ENCODE peak calls at places on chromosomes 1 and 21, in nine cellular contexts. A is tibial nerve, N is osteoblast, E is neural progenitor cell, R is psoas muscle, M is left ventricle myocardium inferior, Z is lung, S is A549, I is adrenal gland. W is an unnamed sample. For H3K9me3, the result is how much of the 10 kb centered on the place peaks cover.

GRCh38 chr1:201676061-201676644 is 137.2 kb downstream of the NAV1 start:
- DNase-seq in N (no peak), R (peak), M (no peak), Z (peak), I (peak), A (no peak), S (peak), E (peak), W (peak)

GRCh38 chr1:73516458-73516857 is 681.5 kb downstream of the LRRIQ3 start:
- DNase-seq in Z (no peak), S (no peak), N (no peak), E (no peak), A (no peak), M (no peak), I (no peak), R (no peak), W (no peak)

GRCh38 chr1:43396059-43396458 is 6.4 kb downstream of the SZT2 start:
- DNase-seq in A (no peak), E (no peak), N (no peak), I (no peak), S (no peak), Z (no peak), R (no peak), M (no peak), W (no peak)

GRCh38 chr1:184287001-184287400 is 99.8 kb upstream of the C1orf21 start:
- DNase-seq in R (no peak), E (no peak), A (no peak), I (no peak), S (no peak), N (no peak), M (no peak), Z (no peak), W (no peak)

GRCh38 chr1:154141240-154141639 is 13.6 kb downstream of the NUP210L start:
- DNase-seq in N (no peak), S (no peak), I (no peak), E (no peak), Z (no peak), R (no peak), M (no peak), A (no peak), W (no peak)

GRCh38 chr1:7482772-7483495 is 288.2 kb upstream of the VAMP3 start:
- DNase-seq in M (no peak), A (no peak), R (no peak), S (no peak), Z (no peak), N (peak), I (no peak), E (no peak), W (no peak)

GRCh38 chr1:198253668-198254067 is 96.9 kb downstream of the NEK7 start:
- DNase-seq in N (no peak), M (peak), I (peak), E (peak), A (no peak), R (no peak), S (no peak), Z (no peak), W (no peak)

GRCh38 chr1:211488641-211489040 is 3.3 kb downstream of the RD3 start:
- DNase-seq in I (no peak), S (no peak), M (no peak), Z (no peak), A (no peak), E (no peak), R (no peak), N (no peak), W (no peak)

GRCh38 chr1:57017717-57018116 is 51.9 kb upstream of the C8B start:
- DNase-seq in Z (no peak), M (no peak), N (no peak), I (no peak), E (peak), A (no peak), S (peak), R (no peak), W (peak)

GRCh38 chr1:47416319-47417128 is 439 bp downstream of the FOXE3 start:
- DNase-seq in Z (no peak), S (no peak), E (peak), N (peak), M (no peak), A (no peak), I (no peak), R (no peak), W (no peak)

GRCh38 chr1:228798047-228798446 is 62.8 kb downstream of the RHOU start:
- DNase-seq in S (no peak), E (no peak), Z (no peak), A (no peak), R (no peak), I (no peak), M (no peak), N (no peak), W (no peak)

GRCh38 chr1:223775054-223775453 is 62.7 kb downstream of the CAPN2 start:
- DNase-seq in I (no peak), N (no peak), A (no peak), Z (no peak), S (no peak), M (no peak), E (no peak), R (no peak), W (no peak)

GRCh38 chr1:62318756-62319544 is at the start of gene KANK4:
- DNase-seq in S (peak), N (no peak), I (no peak), E (peak), M (no peak), R (no peak), Z (no peak), A (no peak), W (no peak)

DNA sequence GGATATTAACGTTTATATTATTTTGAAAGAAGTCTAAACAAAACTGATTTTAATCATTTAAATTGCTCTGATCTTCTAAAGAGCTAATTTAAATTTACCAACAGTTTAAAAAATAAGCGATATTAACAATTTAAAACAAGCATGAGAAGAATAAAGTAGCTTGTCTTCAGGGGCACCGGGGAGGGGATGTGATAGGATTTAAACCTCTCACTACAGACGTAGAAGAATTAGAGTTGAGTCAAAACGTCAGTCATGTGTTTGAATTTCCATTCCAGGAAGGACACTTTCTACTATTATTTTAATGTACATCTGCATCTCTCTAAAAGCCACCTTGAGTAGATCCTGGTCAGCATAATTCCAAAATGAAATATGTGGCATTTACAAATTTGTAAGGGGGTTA is 58.2 kb upstream of the TPTE start:
- DNase-seq in M (no peak), A (no peak), E (no peak), Z (no peak), N (peak), R (no peak), S (no peak), I (no peak), W (no peak)
- H3K9me3 ChIP-seq in M (under half), A (under half), E (half or more), Z (under half), N (under half), R (under half), S (under half), I (under half), W (under half)

GRCh38 chr21:35840197-35840799 is 220.0 kb downstream of the SETD4 start:
- DNase-seq in M (no peak), R (peak), E (peak), N (no peak), A (peak), I (peak), S (peak), Z (peak), W (peak)
- H3K9me3 ChIP-seq in M (under half), R (under half), E (under half), N (under half), A (under half), I (under half), S (under half), Z (under half), W (under half)

GRCh38 chr1:248613742-248614141 is 16.2 kb upstream of the OR2T10 start:
- DNase-seq in A (no peak), R (no peak), N (no peak), M (no peak), Z (no peak), I (no peak), E (no peak), S (no peak), W (no peak)

GRCh38 chr1:248611883-248612282 is 14.4 kb upstream of the OR2T10 start:
- DNase-seq in R (no peak), Z (no peak), E (no peak), S (no peak), I (no peak), M (no peak), A (no peak), N (no peak), W (no peak)
- H3K9me3 ChIP-seq in R (under half), Z (under half), E (under half), S (under half), I (under half), M (under half), A (under half), N (under half), W (under half)

GRCh38 chr1:2811526-2811905 is 10.0 kb upstream of the TTC34 start:
- DNase-seq in M (no peak), N (no peak), E (no peak), Z (no peak), R (no peak), S (no peak), I (no peak), A (no peak), W (no peak)
- H3K9me3 ChIP-seq in M (under half), N (under half), E (under half), Z (under half), R (under half), S (under half), I (under half), A (under half), W (under half)

DNA sequence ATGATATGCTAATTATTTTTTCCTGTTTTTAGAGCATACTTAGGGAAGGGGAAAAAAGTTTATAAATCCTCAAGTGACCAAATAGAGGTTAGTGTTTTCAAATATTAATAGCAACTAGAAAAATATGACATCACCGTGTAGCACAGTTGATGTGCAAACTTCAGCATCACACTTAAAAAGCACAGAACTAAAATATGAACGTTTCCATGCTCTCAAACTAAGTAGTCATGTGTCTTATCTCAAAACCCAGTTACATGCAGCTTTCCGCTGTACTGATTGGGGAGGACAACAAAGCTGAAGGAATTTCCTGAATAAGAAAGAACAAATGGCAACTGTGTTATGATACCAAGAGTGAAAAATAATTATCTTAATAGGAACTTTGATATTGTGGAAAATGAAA is 903.7 kb downstream of the ADGRL2 start:
- DNase-seq in A (no peak), I (no peak), N (no peak), M (no peak), E (no peak), S (no peak), Z (no peak), R (no peak), W (no peak)
- H3K9me3 ChIP-seq in A (under half), I (under half), N (under half), M (under half), E (under half), S (under half), Z (under half), R (under half), W (under half)

GRCh38 chr1:2905356-2905755 is 103.9 kb upstream of the TTC34 start:
- DNase-seq in R (no peak), S (no peak), E (no peak), N (no peak), Z (no peak), M (no peak), A (no peak), I (no peak), W (no peak)

GRCh38 chr1:2907051-2907450 is 105.6 kb upstream of the TTC34 start:
- DNase-seq in Z (no peak), A (no peak), N (no peak), I (no peak), S (no peak), E (no peak), M (no peak), R (no peak), W (no peak)

GRCh38 chr1:2906620-2907019 is 105.1 kb upstream of the TTC34 start:
- DNase-seq in S (no peak), R (no peak), M (no peak), I (no peak), N (no peak), Z (no peak), A (no peak), E (no peak), W (no peak)

GRCh38 chr1:2904191-2904590 is 102.7 kb upstream of the TTC34 start:
- DNase-seq in A (no peak), S (no peak), I (no peak), Z (no peak), M (no peak), E (no peak), N (no peak), R (no peak), W (no peak)

GRCh38 chr1:2906105-2906504 is 104.6 kb upstream of the TTC34 start:
- DNase-seq in Z (no peak), E (no peak), R (no peak), S (no peak), M (no peak), A (no peak), N (no peak), I (no peak), W (no peak)
- H3K9me3 ChIP-seq in Z (under half), E (under half), R (under half), S (under half), M (under half), A (under half), N (under half), I (under half), W (under half)

GRCh38 chr1:239306426-239306825 is 79.9 kb upstream of the CHRM3 start:
- DNase-seq in I (no peak), A (no peak), S (no peak), N (no peak), M (no peak), E (no peak), Z (no peak), R (no peak), W (no peak)

GRCh38 chr1:239307886-239308285 is 78.5 kb upstream of the CHRM3 start:
- DNase-seq in M (no peak), E (no peak), Z (no peak), R (no peak), I (no peak), A (no peak), N (no peak), S (no peak), W (no peak)

GRCh38 chr1:239308701-239309333 is 77.6 kb upstream of the CHRM3 start:
- DNase-seq in N (no peak), Z (peak), A (no peak), E (peak), S (no peak), R (no peak), I (peak), M (no peak), W (peak)

GRCh38 chr1:239315623-239316217 is 70.6 kb upstream of the CHRM3 start:
- DNase-seq in A (no peak), Z (no peak), N (no peak), I (no peak), M (no peak), E (no peak), R (no peak), S (no peak), W (no peak)

GRCh38 chr1:239311331-239311730 is 75.0 kb upstream of the CHRM3 start:
- DNase-seq in E (no peak), M (no peak), R (no peak), A (no peak), Z (no peak), N (no peak), S (no peak), I (no peak), W (no peak)
- H3K9me3 ChIP-seq in E (under half), M (under half), R (under half), A (under half), Z (under half), N (under half), S (under half), I (under half), W (under half)

GRCh38 chr1:14521602-14522001 is 76.9 kb upstream of the KAZN start:
- DNase-seq in Z (no peak), A (no peak), E (no peak), S (no peak), I (no peak), R (no peak), N (peak), M (no peak), W (no peak)
- H3K9me3 ChIP-seq in Z (under half), A (under half), E (under half), S (under half), I (under half), R (under half), N (under half), M (under half), W (under half)

GRCh38 chr1:236167154-236167553 is 24.8 kb downstream of the GPR137B start:
- DNase-seq in N (peak), E (no peak), R (no peak), A (no peak), S (no peak), M (no peak), Z (no peak), I (no peak), W (no peak)
- H3K9me3 ChIP-seq in N (under half), E (under half), R (under half), A (under half), S (under half), M (under half), Z (under half), I (under half), W (under half)

DNA sequence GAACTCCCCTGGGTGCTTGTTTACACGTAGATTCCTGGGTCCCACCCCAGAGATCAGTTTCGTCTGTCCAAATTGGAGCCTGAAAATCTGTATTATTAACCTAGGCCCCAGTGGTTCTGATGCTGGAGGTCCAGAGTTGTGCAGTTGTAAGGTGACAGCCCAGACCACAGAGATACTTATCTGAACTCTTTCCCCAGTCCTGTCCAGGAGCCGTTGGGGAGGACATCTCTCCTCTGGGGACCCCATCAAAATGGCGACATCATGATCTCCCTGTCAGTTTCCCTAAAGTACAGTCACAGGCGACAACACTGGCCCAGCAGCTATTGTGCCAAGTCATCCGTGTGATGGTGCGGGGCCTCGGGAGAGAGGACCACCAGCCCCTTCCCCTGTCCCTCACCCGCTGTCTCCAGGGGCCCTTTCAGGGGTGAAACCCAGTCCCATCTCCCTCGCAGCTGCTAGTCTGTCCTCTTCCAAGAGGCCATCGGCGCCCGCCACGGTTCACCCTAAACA is 743 bp upstream of the EFHD2 start:
- DNase-seq in R (no peak), Z (no peak), M (no peak), I (no peak), E (no peak), A (no peak), S (no peak), N (no peak), W (no peak)
- H3K9me3 ChIP-seq in R (under half), Z (under half), M (under half), I (under half), E (under half), A (under half), S (under half), N (under half), W (under half)

W was measured in SJCRH30.